ENCODE peak calls at places on chromosome 6, in six cellular contexts. F is lung, L is kidney epithelial cell, S is GM23338, I is hepatocyte, Y is endothelial cell of umbilical vein. D is an unnamed sample. For H3K27me3, the result is how much of the 10 kb centered on the place peaks cover.

GRCh38 chr6:169789944-169790927 is 38.8 kb downstream of the ERMARD start:
- DNase-seq in F (peak), L (no peak), S (peak), I (peak), Y (peak), D (peak)

GRCh38 chr6:109867970-109868358 is 110.1 kb upstream of the GPR6 start:
- DNase-seq in F (no peak), L (peak), S (no peak), I (peak), Y (no peak), D (no peak)

GRCh38 chr6:132122871-132123270 is 171.7 kb upstream of the CCN2 start:
- DNase-seq in F (no peak), L (no peak), S (no peak), I (peak), Y (peak), D (no peak)

GRCh38 chr6:119511024-119511423 is 161.5 kb upstream of the MAN1A1 start:
- DNase-seq in F (no peak), L (no peak), S (no peak), I (no peak), Y (no peak), D (no peak)

GRCh38 chr6:109580519-109580918 is 97.5 kb upstream of the ZBTB24 start:
- DNase-seq in F (no peak), L (no peak), S (peak), I (no peak), Y (peak), D (peak)

GRCh38 chr6:79632580-79632979 is 1.5 kb downstream of the SH3BGRL2 start:
- DNase-seq in F (peak), L (no peak), S (no peak), I (no peak), Y (no peak), D (no peak)

GRCh38 chr6:31882344-31882743 is 3.5 kb upstream of the SLC44A4 start:
- DNase-seq in F (no peak), L (no peak), S (no peak), I (no peak), Y (peak), D (no peak)

GRCh38 chr6:153104220-153104619 is 26.9 kb downstream of the RGS17 start:
- DNase-seq in F (no peak), L (no peak), S (no peak), I (no peak), Y (no peak), D (no peak)

GRCh38 chr6:133701633-133702331 is 187.1 kb upstream of the TCF21 start:
- DNase-seq in F (no peak), L (no peak), S (no peak), I (peak), Y (no peak), D (peak)

GRCh38 chr6:158571826-158572652 is 12.1 kb downstream of the TMEM181 start:
- DNase-seq in F (peak), L (peak), S (no peak), I (peak), Y (no peak), D (peak)

GRCh38 chr6:34563513-34563870 is 7.4 kb upstream of the SPDEF start:
- DNase-seq in F (no peak), L (no peak), S (no peak), I (no peak), Y (no peak), D (no peak)
- H3K27me3 ChIP-seq in F (under half), L (under half), S (under half), I (under half), Y (under half), D (under half)

DNA sequence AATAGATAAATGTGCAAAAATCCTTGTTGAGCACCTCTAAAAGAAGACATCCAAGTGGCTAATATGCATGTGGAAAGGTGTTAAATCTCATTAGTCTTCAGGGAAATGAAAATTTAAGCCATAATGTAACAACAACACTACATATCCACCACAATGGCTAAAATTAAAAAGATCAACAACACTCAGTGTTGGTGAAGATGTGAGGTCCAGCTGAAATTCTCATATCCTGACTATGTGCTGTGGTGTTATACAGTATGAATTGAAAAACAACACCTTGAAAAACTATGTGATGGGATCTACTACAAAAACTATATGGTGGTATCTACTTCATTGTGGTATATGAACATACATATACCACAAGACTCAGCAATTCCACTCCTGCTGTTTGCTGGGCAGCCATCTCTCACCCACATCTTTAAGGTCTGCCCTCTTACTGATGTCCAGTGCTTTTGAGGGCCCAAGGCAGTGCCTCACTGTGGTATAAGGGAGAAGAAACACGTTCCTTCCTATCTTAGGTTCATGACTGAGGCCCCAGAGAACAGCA is 146.4 kb downstream of the CD83 start:
- DNase-seq in F (no peak), L (no peak), S (no peak), I (no peak), Y (no peak), D (no peak)
- H3K4me3 ChIP-seq in F (no peak), L (no peak), S (no peak), I (no peak), Y (no peak), D (no peak)

GRCh38 chr6:96716221-96716620 is 121.1 kb downstream of the GPR63 start:
- DNase-seq in F (no peak), L (no peak), S (peak), I (no peak), Y (no peak), D (no peak)
- TF ChIP-seq CTCF in F (no peak), L (no peak), S (peak), I (no peak), Y (no peak), D (no peak)

GRCh38 chr6:165852676-165853075 is 189.6 kb upstream of the PDE10A start:
- DNase-seq in F (no peak), L (no peak), S (no peak), I (no peak), Y (no peak), D (no peak)
- H3K27me3 ChIP-seq in F (under half), L (under half), S (half or more), I (half or more), Y (under half), D (under half)

D was measured in bronchial epithelial cell.